ENCODE peak calls at places on chromosomes 7 and 10, in seven cellular contexts. Z is fibroblast of pulmonary artery, A is HFF-Myc, D is IMR-90, K is transverse colon, S is Peyer's patch, N is cardiac muscle cell. M is an unnamed sample.

GRCh38 chr7:130292682-130293257 is at the start of gene CPA4:
- DNase-seq in Z (peak; percentile 86), A (no peak), D (peak; percentile 99), K (no peak), S (no peak), N (no peak), M (peak; percentile 97)

GRCh38 chr10:79409038-79410035 is 36.1 kb downstream of the ZCCHC24 start:
- DNase-seq in Z (no peak), A (no peak), D (no peak), K (no peak), S (no peak), N (no peak), M (no peak)

GRCh38 chr7:154903083-154903731 is 99.7 kb downstream of the PAXIP1 start:
- DNase-seq in Z (no peak), A (no peak), D (no peak), K (no peak), S (no peak), N (no peak), M (no peak)

GRCh38 chr7:137975223-137975622 is 26.7 kb downstream of the CREB3L2 start:
- DNase-seq in Z (peak; percentile 52), A (no peak), D (peak; percentile 85), K (no peak), S (no peak), N (no peak), M (peak; percentile 59)

GRCh38 chr7:5523052-5523711 is 99.5 kb upstream of the TNRC18 start:
- DNase-seq in Z (peak; percentile 69), A (no peak), D (peak; percentile 54), K (peak; percentile 44), S (no peak), N (peak; percentile 17), M (no peak)

GRCh38 chr10:113139695-113140094 is 189.6 kb downstream of the TCF7L2 start:
- DNase-seq in Z (peak; percentile 44), A (no peak), D (peak; percentile 32), K (no peak), S (no peak), N (no peak), M (no peak)

GRCh38 chr10:114618722-114619121 is 39.4 kb downstream of the ABLIM1 start:
- DNase-seq in Z (no peak), A (no peak), D (no peak), K (no peak), S (no peak), N (peak; percentile 72), M (no peak)

GRCh38 chr10:33238643-33239042 is 95.8 kb downstream of the NRP1 start:
- DNase-seq in Z (peak; percentile 52), A (no peak), D (peak; percentile 96), K (no peak), S (no peak), N (no peak), M (peak; percentile 48)

GRCh38 chr10:122665946-122666345 is 33.7 kb downstream of the C10orf120 start:
- DNase-seq in Z (no peak), A (no peak), D (no peak), K (no peak), S (peak; percentile 24), N (no peak), M (no peak)

GRCh38 chr7:13050703-13051102 is 363.3 kb downstream of the ARL4A start:
- DNase-seq in Z (peak; percentile 83), A (no peak), D (peak; percentile 94), K (no peak), S (no peak), N (no peak), M (peak; percentile 32)

GRCh38 chr7:93148135-93148534 is at the start of gene SAMD9L:
- DNase-seq in Z (peak; percentile 35), A (no peak), D (peak; percentile 28), K (no peak), S (peak; percentile 51), N (no peak), M (no peak)

GRCh38 chr7:16839646-16840045 is 34.8 kb upstream of the AGR2 start:
- DNase-seq in Z (no peak), A (no peak), D (peak; percentile 41), K (no peak), S (no peak), N (no peak), M (peak; percentile 45)

GRCh38 chr7:6691103-6691502 is 15.6 kb downstream of the ZNF12 start:
- DNase-seq in Z (no peak), A (no peak), D (no peak), K (no peak), S (no peak), N (no peak), M (no peak)

GRCh38 chr7:64873517-64873916 is 29.6 kb upstream of the ZNF273 start:
- DNase-seq in Z (no peak), A (no peak), D (no peak), K (no peak), S (peak; percentile 32), N (no peak), M (no peak)

GRCh38 chr7:50142421-50143113 is 49.5 kb upstream of the ZPBP start:
- DNase-seq in Z (peak; percentile 59), A (peak; percentile 17), D (peak; percentile 21), K (no peak), S (no peak), N (peak; percentile 43), M (peak; percentile 10)

GRCh38 chr10:3122486-3123205 is 49.9 kb downstream of the PITRM1 start:
- DNase-seq in Z (no peak), A (no peak), D (no peak), K (no peak), S (no peak), N (no peak), M (no peak)

GRCh38 chr10:62996925-62997324 is 136.2 kb upstream of the NRBF2 start:
- DNase-seq in Z (no peak), A (no peak), D (no peak), K (no peak), S (no peak), N (peak; percentile 88), M (no peak)

GRCh38 chr7:102287082-102287464 is 405 bp downstream of the SH2B2 start:
- DNase-seq in Z (no peak), A (no peak), D (no peak), K (no peak), S (no peak), N (peak; percentile 34), M (no peak)

GRCh38 chr7:102286237-102287081 is at the start of gene SH2B2:
- DNase-seq in Z (peak; percentile 78), A (no peak), D (peak; percentile 49), K (peak; percentile 74), S (peak; percentile 85), N (peak; percentile 79), M (no peak)

GRCh38 chr7:102287465-102288146 is 938 bp downstream of the SH2B2 start:
- DNase-seq in Z (no peak), A (no peak), D (no peak), K (peak; percentile 43), S (peak; percentile 74), N (peak; percentile 49), M (no peak)

GRCh38 chr7:102289051-102289450 is 2.4 kb downstream of the SH2B2 start:
- DNase-seq in Z (no peak), A (no peak), D (no peak), K (no peak), S (peak; percentile 74), N (no peak), M (no peak)

GRCh38 chr7:102288285-102288930 is 1.7 kb downstream of the SH2B2 start:
- DNase-seq in Z (no peak), A (no peak), D (no peak), K (no peak), S (no peak), N (no peak), M (no peak)
- TF ChIP-seq CTCF in Z (peak; percentile 2), A (no peak), D (no peak), K (no peak), S (no peak), N (no peak), M (peak; percentile 12)

GRCh38 chr10:97171001-97171400 is 14.8 kb downstream of the SLIT1 start:
- DNase-seq in Z (no peak), A (no peak), D (no peak), K (no peak), S (no peak), N (no peak), M (no peak)

GRCh38 chr10:97169911-97170693 is 15.7 kb downstream of the SLIT1 start:
- DNase-seq in Z (no peak), A (no peak), D (no peak), K (peak; percentile 81), S (peak; percentile 62), N (no peak), M (no peak)

GRCh38 chr10:97165499-97165898 is 20.3 kb downstream of the SLIT1 start:
- DNase-seq in Z (no peak), A (no peak), D (no peak), K (no peak), S (no peak), N (no peak), M (no peak)

GRCh38 chr10:97168645-97169044 is 17.1 kb downstream of the SLIT1 start:
- DNase-seq in Z (no peak), A (no peak), D (no peak), K (no peak), S (no peak), N (no peak), M (no peak)

GRCh38 chr10:97169063-97169462 is 16.7 kb downstream of the SLIT1 start:
- DNase-seq in Z (no peak), A (no peak), D (no peak), K (no peak), S (no peak), N (no peak), M (no peak)
- H3K4me3 ChIP-seq in Z (no peak overlapping the region), A (no peak overlapping the region), D (no peak overlapping the region), K (no peak overlapping the region), S (no peak overlapping the region), N (no peak overlapping the region), M (no peak overlapping the region)

GRCh38 chr10:7866191-7866590 is 47.9 kb downstream of the TAF3 start:
- DNase-seq in Z (no peak), A (no peak), D (peak; percentile 35), K (no peak), S (no peak), N (peak; percentile 40), M (no peak)

GRCh38 chr10:7861509-7862120 is 43.3 kb downstream of the TAF3 start:
- DNase-seq in Z (no peak), A (no peak), D (no peak), K (no peak), S (no peak), N (no peak), M (no peak)

GRCh38 chr10:7857259-7857658 is 39.0 kb downstream of the TAF3 start:
- DNase-seq in Z (no peak), A (no peak), D (no peak), K (no peak), S (no peak), N (no peak), M (no peak)

GRCh38 chr10:7856685-7857084 is 38.4 kb downstream of the TAF3 start:
- DNase-seq in Z (no peak), A (no peak), D (peak; percentile 4), K (no peak), S (no peak), N (no peak), M (no peak)

DNA sequence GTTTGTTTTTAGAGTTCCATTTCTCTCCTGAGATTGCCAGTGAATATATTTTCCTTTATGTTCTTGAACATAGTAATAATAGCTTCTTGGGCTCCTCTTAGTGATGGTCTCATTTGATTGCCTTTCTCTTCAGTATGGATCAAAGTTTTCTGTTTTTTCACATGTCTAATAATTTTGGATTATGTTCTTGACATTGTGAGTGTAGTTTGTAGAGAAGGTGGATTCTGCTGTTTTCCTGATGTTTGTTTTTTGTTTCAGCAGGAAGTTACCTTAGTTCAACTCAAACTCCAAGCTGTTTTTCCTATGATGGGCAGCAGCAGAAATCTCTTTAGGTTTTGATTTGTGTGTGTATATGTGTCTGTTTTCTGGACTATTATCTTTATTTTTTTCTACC is 43.8 kb downstream of the TAF3 start:
- DNase-seq in Z (no peak), A (no peak), D (no peak), K (no peak), S (no peak), N (no peak), M (no peak)
- TF ChIP-seq CTCF in Z (no peak), A (no peak), D (no peak), K (no peak), S (no peak), N (no peak), M (no peak)

GRCh38 chr10:7322623-7323022 is 88.2 kb downstream of the SFMBT2 start:
- DNase-seq in Z (no peak), A (no peak), D (no peak), K (no peak), S (no peak), N (no peak), M (no peak)
- H3K4me3 ChIP-seq in Z (no peak overlapping the region), A (no peak overlapping the region), D (no peak overlapping the region), K (no peak overlapping the region), S (no peak overlapping the region), N (no peak overlapping the region), M (no peak overlapping the region)